ENCODE peak calls at places on chromosomes 3 and 15, in five cellular contexts. B is right lobe of liver, M is endothelial cell, F is IMR-90, H is GM12878. T is an unnamed sample.

GRCh38 chr15:28103402-28103801 is 4.3 kb upstream of the OCA2 start:
- DNase-seq in B (no peak), M (no peak), F (no peak), H (no peak), T (no peak)

GRCh38 chr3:156181509-156181908 is 61.1 kb downstream of the KCNAB1 start:
- DNase-seq in B (no peak), H (no peak), F (peak; percentile 72), M (no peak), T (no peak)

GRCh38 chr3:80521081-80521480 is 753.3 kb upstream of the ROBO1 start:
- DNase-seq in F (no peak), B (no peak), H (no peak), M (no peak), T (no peak)

GRCh38 chr15:44490628-44491027 is 46.3 kb upstream of the EIF3J start:
- DNase-seq in B (no peak), H (no peak), F (peak; percentile 87), M (no peak), T (no peak)

GRCh38 chr3:155035553-155035952 is 44.6 kb upstream of the MME start:
- DNase-seq in B (no peak), F (no peak), H (no peak), M (no peak), T (no peak)

GRCh38 chr3:188683032-188683491 is 488.7 kb upstream of the TPRG1 start:
- DNase-seq in F (peak; percentile 99), B (no peak), H (no peak), M (no peak), T (no peak)

GRCh38 chr3:157865449-157865862 is 240.8 kb downstream of the SHOX2 start:
- DNase-seq in F (no peak), B (no peak), H (peak; percentile 1), M (peak; percentile 87), T (no peak)

GRCh38 chr3:81788650-81789049 is 27.2 kb upstream of the GBE1 start:
- DNase-seq in H (peak; percentile 58), F (no peak), B (no peak), M (no peak), T (no peak)

GRCh38 chr3:45958333-45958791 is 15.1 kb downstream of the CXCR6 start:
- DNase-seq in B (no peak), M (no peak), H (no peak), F (peak; percentile 81), T (no peak)

GRCh38 chr3:194075802-194076460 is 60.0 kb upstream of the HES1 start:
- DNase-seq in H (no peak), B (peak; percentile 84), M (no peak), F (no peak), T (no peak)

GRCh38 chr15:41487376-41487775 is 6.3 kb upstream of the ITPKA start:
- DNase-seq in M (no peak), H (no peak), F (no peak), B (no peak), T (no peak)

GRCh38 chr15:38069506-38069905 is 135.1 kb downstream of the TMCO5A start:
- DNase-seq in H (no peak), M (no peak), B (no peak), F (peak; percentile 86), T (no peak)

DNA sequence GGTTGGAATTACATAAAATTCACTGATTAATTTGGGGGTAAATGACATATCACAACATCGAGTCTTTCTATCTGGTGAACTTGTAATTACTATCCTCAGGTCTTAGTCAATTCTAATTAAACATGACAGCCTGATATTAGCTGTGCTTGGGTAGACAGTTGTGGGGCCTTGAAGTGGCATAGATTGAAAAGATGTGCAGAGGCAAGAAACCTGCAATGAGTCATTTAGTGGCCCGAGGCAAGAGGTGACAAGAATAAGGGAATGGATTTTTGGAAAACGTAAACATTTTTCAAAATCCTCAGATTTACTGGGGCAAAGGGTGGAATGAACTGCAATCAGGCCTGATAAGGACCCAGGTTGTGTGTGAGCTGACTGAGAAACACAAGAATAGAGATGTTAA is 29.5 kb upstream of the ULK4 start:
- DNase-seq in F (no peak), B (no peak), M (no peak), H (no peak), T (no peak)
- TF ChIP-seq CTCF in F (no peak), B (no peak), M (no peak), H (no peak), T (no peak)

GRCh38 chr15:83446904-83447708 is at the start of gene SH3GL3:
- DNase-seq in H (no peak), B (peak; percentile 57), M (peak; percentile 74), F (peak; percentile 55), T (peak; percentile 68)
- TF ChIP-seq CTCF in H (no peak), B (no peak), M (no peak), F (peak; percentile 22), T (peak; percentile 14)

DNA sequence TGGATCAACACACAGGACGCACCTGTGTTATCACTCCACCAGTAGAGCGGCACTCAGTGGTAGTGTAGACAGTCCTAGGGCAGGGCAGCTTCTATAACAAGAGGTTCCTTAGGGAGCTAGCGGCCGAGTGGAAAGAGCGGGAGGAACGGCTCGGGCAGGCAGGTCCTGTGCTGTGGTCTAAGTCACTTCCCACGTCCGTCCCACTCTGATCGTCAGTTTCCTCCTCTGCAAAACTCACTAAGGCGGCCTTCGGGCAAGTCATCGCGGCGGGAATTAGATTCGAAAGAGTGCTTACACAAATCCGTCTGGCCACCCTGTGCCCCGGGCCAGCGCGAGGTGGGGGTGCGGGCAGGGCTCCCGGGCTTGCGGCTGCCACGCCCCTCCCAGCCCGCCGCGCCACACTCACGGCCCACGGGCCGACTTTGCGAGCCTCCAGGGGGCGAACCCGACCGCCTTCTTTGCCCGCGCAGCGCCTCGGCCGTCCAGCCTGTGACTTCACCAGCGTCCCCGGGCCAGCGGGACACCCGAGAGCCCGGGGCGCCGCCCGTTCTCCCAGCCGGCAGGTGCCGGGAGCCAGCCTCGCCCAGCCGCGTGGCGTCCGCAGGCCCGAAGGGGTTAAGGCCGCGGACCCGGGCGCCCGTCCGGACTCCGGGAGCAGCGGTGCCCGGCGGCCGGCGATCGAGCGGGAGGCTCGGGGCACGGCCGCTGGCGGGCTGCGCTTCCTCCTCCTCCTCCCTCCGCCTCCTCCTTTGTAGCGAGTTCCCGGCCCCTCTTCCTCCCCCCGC is 426 bp upstream of the CORO2B start:
- DNase-seq in M (peak; percentile 75), F (peak; percentile 71), H (no peak), B (peak; percentile 61), T (peak; percentile 68)
- TF ChIP-seq CTCF in M (peak; percentile 40), F (peak; percentile 68), H (no peak), B (peak; percentile 40), T (no peak)

GRCh38 chr3:67614195-67614594 is 40.2 kb downstream of the SUCLG2 start:
- DNase-seq in F (no peak), B (no peak), M (no peak), H (no peak), T (no peak)
- TF ChIP-seq CTCF in F (no peak), B (no peak), M (no peak), H (no peak), T (no peak)

DNA sequence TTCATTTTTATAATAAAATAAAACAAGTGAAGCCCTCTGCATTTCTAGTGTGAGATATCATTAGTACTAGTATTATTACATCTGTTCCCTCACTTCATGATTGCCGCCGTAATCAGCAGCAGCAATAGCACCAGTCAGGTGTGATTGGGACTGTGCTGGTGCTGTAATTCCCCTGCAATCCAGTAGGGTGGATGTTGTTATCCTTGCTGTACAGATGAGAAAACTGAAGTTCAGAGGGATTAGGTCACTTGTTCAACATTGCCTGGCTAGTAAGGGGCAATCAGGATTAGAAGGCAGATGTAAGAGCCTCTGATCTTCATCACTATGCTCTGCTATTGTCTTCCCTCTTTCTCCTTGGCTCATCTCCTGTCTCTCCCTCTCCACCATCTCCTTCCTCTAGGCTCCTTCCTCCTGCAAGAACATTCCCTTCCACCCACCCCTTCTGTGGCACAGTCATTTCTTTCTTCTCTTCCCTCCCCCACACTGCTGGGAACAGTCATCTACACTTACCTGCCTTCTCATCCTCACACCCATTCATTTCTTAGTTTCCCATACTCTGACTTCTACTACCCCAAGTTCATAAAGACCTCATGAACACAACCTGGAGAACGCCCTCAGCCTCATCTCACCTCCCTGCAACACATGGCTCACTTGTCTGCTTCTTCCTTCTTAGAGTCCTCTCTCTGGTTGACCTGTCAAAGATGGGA is 29.7 kb downstream of the CRYGS start:
- DNase-seq in M (peak; percentile 18), H (no peak), F (no peak), B (no peak), T (no peak)
- TF ChIP-seq CTCF in M (peak; percentile 52), H (peak; percentile 54), F (peak; percentile 17), B (peak; percentile 24), T (peak; percentile 46)

GRCh38 chr15:23823508-23823907 is 136.4 kb upstream of the NDN start:
- DNase-seq in F (no peak), H (no peak), B (no peak), M (peak; percentile 58), T (no peak)
- TF ChIP-seq CTCF in F (no peak), H (no peak), B (no peak), M (peak; percentile 16), T (no peak)

GRCh38 chr15:58241872-58242271 is 103.7 kb downstream of the AQP9 start:
- DNase-seq in M (no peak), F (no peak), H (no peak), B (no peak), T (no peak)
- TF ChIP-seq CTCF in M (no peak), F (no peak), H (no peak), B (no peak), T (no peak)

GRCh38 chr15:53716909-53717878 is 42.3 kb downstream of the WDR72 start:
- DNase-seq in H (no peak), M (no peak), B (no peak), F (no peak), T (no peak)
- TF ChIP-seq CTCF in H (peak; percentile 22), M (peak; percentile 34), B (peak; percentile 53), F (no peak), T (no peak)

T was measured in mesothelial cell of epicardium.